ENCODE peak calls at places on chromosomes 11 and 22, in six cellular contexts. O is astrocyte of the spinal cord, B is OCI-LY7, L is NCI-H1105 treated with DMSO at 0.1 percent for 48 hours, E is hepatic stellate cell, J is globus pallidus. R is an unnamed sample.

GRCh38 chr11:62556872-62557631 is 10.4 kb upstream of the AHNAK start:
- DNase-seq in O (no peak), B (no peak), L (no peak), E (no peak), J (no peak), R (no peak)

GRCh38 chr22:48736593-48737460 is 1090.8 kb downstream of the BRD1 start:
- DNase-seq in O (no peak), B (no peak), L (no peak), E (no peak), J (no peak), R (no peak)

GRCh38 chr22:23400286-23400981 is 179.7 kb downstream of the IGLL1 start:
- DNase-seq in O (no peak), B (no peak), L (no peak), E (no peak), J (no peak), R (no peak)

GRCh38 chr22:40855960-40856512 is 403 bp downstream of the ST13 start:
- DNase-seq in O (peak), B (peak), L (peak), E (peak), J (peak), R (no peak)

GRCh38 chr11:116773203-116774112 is 671 bp upstream of the BUD13 start:
- DNase-seq in O (peak), B (peak), L (no peak), E (peak), J (no peak), R (no peak)

GRCh38 chr22:39431821-39432251 is 25.0 kb upstream of the MGAT3 start:
- DNase-seq in O (peak), B (no peak), L (no peak), E (peak), J (no peak), R (peak)

GRCh38 chr22:30969532-30970355 is 679 bp downstream of the TUG1 start:
- DNase-seq in O (peak), B (peak), L (no peak), E (peak), J (no peak), R (peak)

GRCh38 chr11:9740202-9740881 is 76.5 kb downstream of the SWAP70 start:
- DNase-seq in O (no peak), B (no peak), L (no peak), E (no peak), J (no peak), R (no peak)